ENCODE peak calls at places on chromosomes 16 and 17, in five cellular contexts. F is K562, D is HepG2, O is GM12878, Q is H1. Y is an unnamed sample.

GRCh38 chr16:50207652-50208051 is 54.5 kb downstream of the TENT4B start:
- DNase-seq in O (no peak), F (no peak), D (no peak), Q (no peak), Y (no peak)

GRCh38 chr16:15466886-15467781 is 32.7 kb downstream of the BMERB1 start:
- DNase-seq in O (no peak), F (no peak), D (peak), Q (no peak), Y (no peak)

GRCh38 chr16:56274369-56274768 is 83.1 kb downstream of the GNAO1 start:
- DNase-seq in Q (no peak), F (no peak), O (no peak), D (no peak), Y (no peak)

GRCh38 chr16:3945751-3946603 is 65.5 kb upstream of the CREBBP start:
- DNase-seq in Q (no peak), O (no peak), F (no peak), D (peak), Y (no peak)

GRCh38 chr17:57493625-57494024 is 237.3 kb downstream of the MSI2 start:
- DNase-seq in Q (no peak), O (no peak), D (no peak), F (no peak), Y (no peak)

GRCh38 chr17:75845058-75845711 is 981 bp upstream of the UNC13D start:
- DNase-seq in Q (peak), D (peak), O (peak), F (peak), Y (peak)

GRCh38 chr16:55189975-55190636 is 133.9 kb upstream of the IRX6 start:
- DNase-seq in F (no peak), O (no peak), Q (peak), D (no peak), Y (no peak)

GRCh38 chr17:47299239-47299910 is 24.4 kb upstream of the EFCAB13 start:
- DNase-seq in D (no peak), O (no peak), F (no peak), Q (no peak), Y (no peak)

GRCh38 chr16:85974428-85975375 is 75.7 kb downstream of the IRF8 start:
- DNase-seq in Q (no peak), D (peak), F (no peak), O (no peak), Y (no peak)

GRCh38 chr17:38403491-38403890 is 24.8 kb upstream of the ARHGAP23 start:
- DNase-seq in D (no peak), O (no peak), Q (no peak), F (no peak), Y (peak)

GRCh38 chr16:27332105-27332504 is 18.3 kb downstream of the IL4R start:
- DNase-seq in D (no peak), O (no peak), Q (no peak), F (no peak), Y (no peak)

GRCh38 chr17:69588316-69588715 is 173.8 kb downstream of the MAP2K6 start:
- DNase-seq in D (no peak), Q (no peak), O (no peak), F (no peak), Y (no peak)

GRCh38 chr16:11105038-11105903 is 150.7 kb downstream of the SOCS1 start:
- DNase-seq in O (peak), D (peak), Q (no peak), F (peak), Y (peak)

GRCh38 chr16:25608002-25608401 is 83.8 kb upstream of the HS3ST4 start:
- DNase-seq in O (no peak), F (no peak), Q (no peak), D (no peak), Y (no peak)

GRCh38 chr17:70447588-70447987 is 278.3 kb downstream of the KCNJ2 start:
- DNase-seq in Q (no peak), O (no peak), F (no peak), D (no peak), Y (no peak)

GRCh38 chr17:60327122-60327869 is 64.6 kb downstream of the USP32 start:
- DNase-seq in D (no peak), F (no peak), O (no peak), Q (peak), Y (peak)

GRCh38 chr17:81049973-81050551 is 15.1 kb downstream of the BAIAP2 start:
- DNase-seq in F (no peak), D (no peak), Q (no peak), O (peak), Y (peak)

GRCh38 chr16:65908568-65908967 is 457.9 kb upstream of the CDH5 start:
- DNase-seq in Q (no peak), F (peak), D (no peak), O (no peak), Y (peak)

GRCh38 chr16:2983706-2984136 is 3.5 kb upstream of the PKMYT1 start:
- DNase-seq in F (peak), O (no peak), Q (peak), D (peak), Y (peak)

GRCh38 chr17:5000237-5000639 is 2.5 kb downstream of the KIF1C start:
- DNase-seq in F (no peak), D (no peak), O (no peak), Q (no peak), Y (no peak)

GRCh38 chr17:7166873-7167272 is 12.3 kb downstream of the ASGR1 start:
- DNase-seq in F (no peak), Q (no peak), D (no peak), O (no peak), Y (no peak)

GRCh38 chr17:9002610-9003354 is 18.5 kb upstream of the NTN1 start:
- DNase-seq in Q (peak), F (no peak), D (no peak), O (no peak), Y (peak)

GRCh38 chr17:66747561-66748275 is 87.2 kb upstream of the CACNG5 start:
- DNase-seq in O (no peak), F (no peak), D (no peak), Q (no peak), Y (no peak)

GRCh38 chr17:82330322-82331239 is 3.0 kb downstream of the SECTM1 start:
- DNase-seq in Q (no peak), D (peak), F (peak), O (no peak), Y (peak)

GRCh38 chr17:49515196-49515770 is 20.2 kb downstream of the NGFR start:
- DNase-seq in F (peak), O (peak), D (peak), Q (peak), Y (peak)

GRCh38 chr17:74380086-74380958 is 13.0 kb downstream of the GPR142 start:
- DNase-seq in D (no peak), O (no peak), Q (peak), F (no peak), Y (no peak)

GRCh38 chr16:23248261-23249194 is 53.6 kb upstream of the SCNN1B start:
- DNase-seq in Q (no peak), O (no peak), F (no peak), D (no peak), Y (no peak)

GRCh38 chr16:85924675-85925074 is 25.7 kb downstream of the IRF8 start:
- DNase-seq in O (no peak), D (no peak), Q (no peak), F (no peak), Y (no peak)

GRCh38 chr17:60468371-60468770 is 46.1 kb downstream of the CHCT1 start:
- DNase-seq in Q (no peak), D (no peak), F (no peak), O (no peak), Y (no peak)

GRCh38 chr16:57349212-57350031 is 9.2 kb upstream of the CCL22 start:
- DNase-seq in Q (no peak), O (peak), D (no peak), F (no peak), Y (no peak)

GRCh38 chr16:29984764-29985147 is 10.7 kb downstream of the HIRIP3 start:
- DNase-seq in O (no peak), F (no peak), Q (no peak), D (no peak), Y (no peak)

GRCh38 chr16:79843631-79844043 is 243.1 kb upstream of the MAF start:
- DNase-seq in F (no peak), D (no peak), O (peak), Q (no peak), Y (no peak)

GRCh38 chr17:2346475-2346874 is 9.2 kb downstream of the SGSM2 start:
- DNase-seq in O (no peak), F (no peak), Q (no peak), D (no peak), Y (no peak)

GRCh38 chr17:48444531-48445247 is 14.7 kb upstream of the SKAP1 start:
- DNase-seq in Q (no peak), F (no peak), O (no peak), D (no peak), Y (no peak)

GRCh38 chr17:6507535-6507934 is 48.8 kb downstream of the PITPNM3 start:
- DNase-seq in Q (no peak), O (no peak), F (no peak), D (no peak), Y (no peak)

GRCh38 chr17:3886776-3887175 is 6.1 kb downstream of the CAMKK1 start:
- DNase-seq in Q (no peak), O (no peak), F (no peak), D (no peak), Y (no peak)

GRCh38 chr17:78396436-78397335 is 18.2 kb downstream of the PGS1 start:
- DNase-seq in O (no peak), D (peak), Q (no peak), F (no peak), Y (no peak)

DNA sequence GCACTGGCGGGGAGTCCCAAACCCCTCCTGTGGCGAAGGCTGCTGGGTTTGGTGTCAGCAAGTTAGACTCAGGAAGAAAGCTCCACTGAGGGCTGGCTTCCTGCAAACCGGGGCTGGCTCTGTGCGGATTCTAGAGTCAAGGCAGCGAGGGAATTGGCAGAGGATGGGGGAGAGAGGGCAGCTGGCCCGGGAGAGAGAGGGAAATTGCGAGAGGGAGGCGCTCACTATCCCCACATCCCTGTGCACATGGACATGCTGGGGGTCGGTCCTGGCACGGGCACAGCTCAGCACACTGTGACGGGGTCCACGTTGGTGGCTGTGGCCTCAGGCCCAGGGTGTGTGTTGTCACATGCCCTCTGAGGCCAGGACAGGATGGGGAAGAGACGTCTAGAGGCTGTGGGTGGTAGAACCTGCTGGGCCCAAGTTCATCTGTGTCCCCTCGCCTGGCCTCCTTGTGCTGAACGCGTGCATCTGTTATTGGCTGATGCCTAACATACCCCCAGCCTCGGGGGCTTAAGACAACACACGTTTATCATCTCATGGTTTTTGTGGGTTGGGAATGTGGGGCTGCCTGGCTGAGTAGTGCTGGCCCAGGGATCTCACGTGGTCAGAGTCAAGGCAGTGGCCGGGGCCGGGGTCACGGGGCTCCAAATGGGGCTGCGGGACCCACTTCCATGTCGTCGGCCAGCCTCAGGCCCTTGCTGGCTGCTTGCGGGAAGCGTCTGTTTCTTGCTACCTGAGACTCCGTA is 16.7 kb upstream of the JPH3 start:
- DNase-seq in F (no peak), Q (no peak), O (no peak), D (no peak), Y (no peak)
- TF ChIP-seq YY1 in F (no peak), Q (no peak), O (no peak), D (no peak), Y (no peak)

GRCh38 chr16:9854665-9855064 is 327.6 kb downstream of the GRIN2A start:
- DNase-seq in F (no peak), O (no peak), D (no peak), Q (no peak), Y (no peak)
- TF ChIP-seq GABPA in F (no peak), O (no peak), D (no peak), Q (no peak), Y (no peak)

GRCh38 chr17:61728297-61728836 is 135.0 kb downstream of the BRIP1 start:
- DNase-seq in F (no peak), D (no peak), Q (no peak), O (no peak), Y (no peak)

GRCh38 chr17:61732169-61732568 is 131.2 kb downstream of the BRIP1 start:
- DNase-seq in Q (no peak), F (no peak), D (no peak), O (no peak), Y (no peak)

GRCh38 chr17:61731330-61731729 is 132.0 kb downstream of the BRIP1 start:
- DNase-seq in Q (no peak), O (no peak), F (no peak), D (no peak), Y (peak)

GRCh38 chr17:61726977-61727376 is 136.0 kb upstream of the NACA2 start:
- DNase-seq in Q (no peak), F (no peak), D (no peak), O (no peak), Y (no peak)

GRCh38 chr17:61729690-61730268 is 133.5 kb downstream of the BRIP1 start:
- DNase-seq in F (no peak), Q (no peak), O (no peak), D (no peak), Y (peak)
- TF ChIP-seq RFX5 in F (no peak), Q (no peak), O (no peak), D (no peak), Y (no peak)

GRCh38 chr17:17840751-17841591 is 4.2 kb upstream of the SREBF1 start:
- DNase-seq in F (no peak), O (no peak), D (peak), Q (no peak), Y (no peak)
- TF ChIP-seq YY1 in F (no peak), O (no peak), D (no peak), Q (no peak), Y (no peak)

GRCh38 chr16:67528870-67529638 is 425 bp downstream of the RIPOR1 start:
- DNase-seq in O (no peak), D (no peak), Q (peak), F (no peak), Y (peak)
- TF ChIP-seq GABPA in O (no peak), D (no peak), Q (no peak), F (no peak), Y (no peak)

DNA sequence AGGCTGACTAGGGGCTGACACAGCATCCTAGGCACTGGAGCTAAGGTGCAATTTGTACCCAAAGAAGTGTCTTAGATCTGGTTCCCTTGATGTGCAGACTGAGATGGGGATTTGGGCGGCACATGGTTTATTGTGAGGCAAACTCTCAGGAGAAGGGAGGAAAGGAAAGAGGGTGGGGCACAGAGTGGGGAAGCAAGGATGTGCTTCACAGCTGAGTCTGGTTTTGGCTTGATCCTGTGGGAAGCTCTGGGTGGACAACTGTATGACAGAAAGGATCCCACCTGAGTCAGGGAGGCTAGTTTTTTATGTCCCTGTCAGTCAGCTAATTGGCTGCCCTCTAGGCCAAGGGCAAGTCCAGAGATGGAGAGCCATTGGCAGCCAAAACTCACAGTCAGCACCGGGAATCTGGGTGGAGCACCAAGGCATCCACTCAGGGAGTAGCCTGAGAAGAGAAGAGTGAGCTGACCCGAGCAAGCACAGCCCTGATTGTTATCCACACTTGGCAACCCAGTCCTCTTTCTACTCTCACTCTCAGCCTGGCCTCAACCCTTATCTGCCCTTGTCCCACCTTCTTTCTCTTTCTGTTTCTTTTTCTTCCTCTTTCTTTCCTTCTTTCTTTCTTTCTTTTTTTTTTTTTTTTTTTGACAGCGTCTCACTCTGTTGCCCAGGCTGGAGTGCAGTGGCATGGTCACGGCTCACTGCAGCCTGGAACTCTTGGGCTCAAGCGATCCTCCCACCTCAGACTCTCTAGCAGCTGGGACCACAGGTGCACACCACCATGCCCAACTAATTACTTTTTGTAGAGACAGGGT is 12.0 kb downstream of the ARL4D start:
- DNase-seq in D (no peak), Q (no peak), O (no peak), F (no peak), Y (no peak)
- TF ChIP-seq RFX5 in D (no peak), Q (no peak), O (no peak), F (no peak), Y (no peak)

GRCh38 chr16:31351937-31352315 is 3.0 kb upstream of the ITGAX start:
- DNase-seq in F (no peak), D (no peak), Q (no peak), O (no peak), Y (no peak)

GRCh38 chr16:31355701-31356100 is 725 bp downstream of the ITGAX start:
- DNase-seq in O (no peak), D (no peak), Q (no peak), F (no peak), Y (no peak)

GRCh38 chr16:31356566-31357323 is 1.8 kb downstream of the ITGAX start:
- DNase-seq in Q (peak), O (no peak), D (no peak), F (no peak), Y (peak)

GRCh38 chr16:31352344-31353115 is 2.4 kb upstream of the ITGAX start:
- DNase-seq in Q (no peak), D (no peak), F (no peak), O (no peak), Y (no peak)

GRCh38 chr16:31354394-31355291 is at the start of gene ITGAX:
- DNase-seq in O (peak), D (no peak), Q (no peak), F (peak), Y (peak)
- TF ChIP-seq YY1 in O (no peak), D (no peak), Q (no peak), F (no peak), Y (no peak)

GRCh38 chr17:43830510-43831145 is 2.3 kb downstream of the MPP3 start:
- DNase-seq in O (no peak), D (no peak), F (no peak), Q (no peak), Y (no peak)

GRCh38 chr17:43831633-43832032 is 1.3 kb downstream of the MPP3 start:
- DNase-seq in F (no peak), O (no peak), Q (no peak), D (no peak), Y (no peak)

GRCh38 chr17:43832976-43833829 is at the start of gene MPP3:
- DNase-seq in F (peak), Q (peak), D (no peak), O (no peak), Y (peak)

GRCh38 chr17:43834106-43834505 is 1.2 kb upstream of the MPP3 start:
- DNase-seq in O (no peak), F (no peak), D (no peak), Q (no peak), Y (no peak)

DNA sequence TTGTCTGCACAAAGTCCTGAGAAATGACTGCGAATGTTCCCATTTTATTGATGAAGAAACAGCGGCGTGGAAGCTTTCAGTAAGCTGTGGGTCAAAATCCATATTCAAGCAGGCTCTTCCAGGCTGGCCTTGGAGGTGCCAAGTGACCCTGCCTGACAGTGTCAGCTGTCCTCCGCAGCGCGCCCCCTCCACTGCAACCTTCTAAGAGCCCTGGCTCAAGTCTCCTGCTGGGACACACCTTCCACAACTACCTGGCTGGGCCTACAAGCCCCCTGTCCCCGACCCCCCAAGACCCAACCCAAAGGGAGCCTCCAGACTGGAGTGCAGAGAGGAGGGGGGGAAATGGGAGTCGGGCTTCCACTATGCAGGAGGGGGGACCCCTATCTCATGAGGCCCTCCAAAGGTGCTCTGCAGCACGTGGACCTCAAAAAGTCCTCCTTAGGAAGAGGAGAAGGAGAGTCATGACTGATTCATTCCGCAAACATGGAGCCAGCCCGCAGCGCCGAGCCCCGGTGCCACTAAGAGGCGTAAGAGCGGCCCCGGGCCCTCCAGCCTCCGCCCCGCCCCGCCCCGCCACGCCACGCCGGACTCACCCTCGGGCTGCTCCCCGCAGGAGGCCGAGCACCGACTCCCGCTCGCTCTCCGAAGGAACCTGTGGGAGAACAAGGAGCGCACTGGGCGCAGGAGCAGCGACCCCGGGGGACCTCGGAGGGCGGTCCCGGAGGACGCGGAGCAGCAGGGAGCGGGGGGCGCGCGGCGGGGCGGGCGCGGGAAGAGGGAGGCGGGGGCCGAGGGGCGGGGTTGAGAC is 574 bp downstream of the MPP3 start:
- DNase-seq in F (no peak), Q (peak), O (no peak), D (peak), Y (peak)
- TF ChIP-seq GABPA in F (no peak), Q (no peak), O (no peak), D (no peak), Y (no peak)

GRCh38 chr17:65485388-65486299 is 75.8 kb downstream of the AXIN2 start:
- DNase-seq in D (no peak), F (no peak), Q (no peak), O (no peak), Y (no peak)
- TF ChIP-seq RFX5 in D (no peak), F (no peak), Q (no peak), O (no peak), Y (no peak)